ENCODE peak calls at places on chromosomes 12 and 14, in six cellular contexts. Z is neuronal stem cell, T is fibroblast of mammary gland, W is ELR, N is adrenal gland, M is smooth muscle cell of the brain vasculature. L is an unnamed sample.

GRCh38 chr14:32345311-32345771 is 16.2 kb downstream of the AKAP6 start:
- DNase-seq in M (no peak), N (no peak), Z (no peak), W (no peak), T (peak), L (no peak)

GRCh38 chr12:112992541-112993398 is 14.5 kb downstream of the OAS2 start:
- DNase-seq in Z (peak), N (peak), T (peak), W (peak), M (peak), L (peak)

GRCh38 chr14:24315807-24316596 is 4.7 kb downstream of the LTB4R start:
- DNase-seq in Z (no peak), M (no peak), N (no peak), W (no peak), T (peak), L (no peak)

GRCh38 chr12:14948672-14949071 is 10.3 kb upstream of the ERP27 start:
- DNase-seq in M (no peak), T (peak), Z (no peak), W (peak), N (peak), L (peak)

GRCh38 chr14:64715628-64716412 is 11.6 kb downstream of the PLEKHG3 start:
- DNase-seq in T (no peak), W (no peak), Z (no peak), N (no peak), M (no peak), L (no peak)

GRCh38 chr12:77324763-77325468 is 259.5 kb upstream of the E2F7 start:
- DNase-seq in M (no peak), N (peak), W (peak), T (peak), Z (peak), L (peak)

GRCh38 chr12:51974646-51975045 is 23.1 kb downstream of the ACVR1B start:
- DNase-seq in T (no peak), W (no peak), Z (no peak), M (no peak), N (no peak), L (no peak)

GRCh38 chr12:6277982-6278438 is 32.5 kb upstream of the PLEKHG6 start:
- DNase-seq in N (peak), M (no peak), Z (no peak), W (no peak), T (no peak), L (no peak)

GRCh38 chr12:81077329-81077685 is 572 bp upstream of the ACSS3 start:
- DNase-seq in N (peak), M (no peak), Z (peak), W (no peak), T (peak), L (no peak)

GRCh38 chr12:94941440-94941862 is 62.0 kb downstream of the NDUFA12 start:
- DNase-seq in Z (no peak), W (peak), M (peak), N (peak), T (peak), L (peak)

GRCh38 chr14:99644723-99645544 is at the start of gene HHIPL1:
- DNase-seq in W (peak), Z (no peak), T (peak), M (no peak), N (no peak), L (no peak)

GRCh38 chr14:69951263-69951662 is 72.0 kb downstream of the SMOC1 start:
- DNase-seq in T (no peak), M (no peak), Z (no peak), N (no peak), W (no peak), L (no peak)

GRCh38 chr14:102835959-102836358 is 58.7 kb downstream of the TRAF3 start:
- DNase-seq in N (no peak), W (no peak), T (no peak), Z (no peak), M (no peak), L (no peak)

GRCh38 chr12:12779529-12779928 is 5.9 kb upstream of the APOLD1 start:
- DNase-seq in M (peak), T (peak), N (no peak), Z (no peak), W (peak), L (peak)

GRCh38 chr14:76541594-76542219 is 165.8 kb downstream of the ESRRB start:
- DNase-seq in M (no peak), W (no peak), Z (no peak), T (no peak), N (no peak), L (no peak)

GRCh38 chr14:50601405-50601804 is 41.5 kb downstream of the ATL1 start:
- DNase-seq in Z (no peak), M (no peak), N (no peak), T (peak), W (peak), L (no peak)

GRCh38 chr12:62846506-62846905 is 88.4 kb downstream of the PPM1H start:
- DNase-seq in T (no peak), Z (no peak), N (no peak), M (no peak), W (peak), L (no peak)

GRCh38 chr12:101338087-101338486 is 58.2 kb downstream of the UTP20 start:
- DNase-seq in W (no peak), N (no peak), T (no peak), Z (no peak), M (no peak), L (no peak)

GRCh38 chr14:47300801-47301200 is 374.6 kb downstream of the MDGA2 start:
- DNase-seq in T (no peak), M (no peak), W (no peak), N (no peak), Z (no peak), L (no peak)

GRCh38 chr12:71456316-71456715 is 16.7 kb downstream of the LGR5 start:
- DNase-seq in W (no peak), Z (peak), T (no peak), N (no peak), M (no peak), L (peak)

GRCh38 chr12:48717252-48717695 is 767 bp upstream of the CCNT1 start:
- DNase-seq in T (peak), W (peak), M (no peak), N (no peak), Z (peak), L (no peak)

GRCh38 chr14:85223667-85224066 is 306.3 kb upstream of the FLRT2 start:
- DNase-seq in Z (no peak), T (no peak), M (no peak), W (no peak), N (no peak), L (no peak)

GRCh38 chr14:100533647-100534485 is 53.4 kb downstream of the BEGAIN start:
- DNase-seq in Z (no peak), W (no peak), M (no peak), T (no peak), N (peak), L (no peak)

GRCh38 chr14:71720978-71721624 is 211.1 kb upstream of the RGS6 start:
- DNase-seq in Z (peak), M (peak), W (peak), N (peak), T (peak), L (no peak)

GRCh38 chr12:4280351-4281163 is 7.0 kb downstream of the CCND2 start:
- DNase-seq in T (peak), M (no peak), W (no peak), N (peak), Z (no peak), L (no peak)

GRCh38 chr12:112809684-112810083 is 18.1 kb downstream of the RPH3A start:
- DNase-seq in W (no peak), N (no peak), T (no peak), M (no peak), Z (no peak), L (no peak)

GRCh38 chr12:124031058-124031457 is 58.0 kb downstream of the ZNF664 start:
- DNase-seq in Z (no peak), N (no peak), W (peak), T (peak), M (no peak), L (no peak)

GRCh38 chr14:91010153-91010533 is 50.3 kb downstream of the RPS6KA5 start:
- DNase-seq in Z (no peak), W (no peak), M (no peak), T (no peak), N (no peak), L (no peak)

GRCh38 chr12:18054925-18055324 is 35.1 kb downstream of the RERGL start:
- DNase-seq in W (peak), T (no peak), N (no peak), M (no peak), Z (no peak), L (no peak)

GRCh38 chr14:50801706-50802105 is 29.3 kb downstream of the NIN start:
- DNase-seq in W (peak), T (peak), M (no peak), Z (no peak), N (no peak), L (no peak)

GRCh38 chr12:69553626-69554248 is 31.5 kb upstream of the CCT2 start:
- DNase-seq in Z (no peak), W (peak), M (no peak), N (no peak), T (peak), L (peak)

GRCh38 chr14:81625343-81625742 is 91.7 kb upstream of the SEL1L start:
- DNase-seq in T (peak), W (peak), N (no peak), Z (peak), M (no peak), L (no peak)

GRCh38 chr14:56603648-56604047 is 24.1 kb downstream of the TMEM260 start:
- DNase-seq in N (no peak), Z (no peak), M (no peak), W (no peak), T (no peak), L (no peak)

GRCh38 chr12:131226345-131227265 is 272.9 kb downstream of the ADGRD1 start:
- DNase-seq in Z (no peak), N (no peak), M (no peak), W (no peak), T (no peak), L (no peak)

GRCh38 chr12:124500232-124501079 is 67.0 kb downstream of the NCOR2 start:
- DNase-seq in W (peak), N (no peak), M (no peak), T (no peak), Z (peak), L (no peak)

GRCh38 chr12:114248527-114248926 is 157.4 kb downstream of the TBX5 start:
- DNase-seq in T (no peak), N (no peak), M (no peak), Z (no peak), W (peak), L (no peak)

GRCh38 chr12:13504074-13504473 is 307.5 kb downstream of the EMP1 start:
- DNase-seq in M (no peak), N (no peak), T (peak), Z (no peak), W (peak), L (no peak)

GRCh38 chr12:1496162-1496925 is 98.0 kb downstream of the FBXL14 start:
- DNase-seq in M (no peak), N (no peak), Z (no peak), W (peak), T (no peak), L (no peak)

L was measured in NCI-H2029.